ENCODE peak calls at places on chromosomes 11 and 22, in ten cellular contexts. T is islet precursor cell; H is hippocampal formation; L is fibroblast of pulmonary artery; K is NCI-H460; O is cardiac muscle cell; Q is neuronal stem cell; I is effector memory CD8-positive, alpha-beta T cell; N is foreskin fibroblast; R is stimulated activated CD8-positive, alpha-beta memory T cell treated with anti-CD3 and anti-CD28 coated beads, Interleukin-15, amount 100 ng/mL, for 1 hour. C is an unnamed sample.
A peak's percentile ranks its signal among the peaks of the same experiment; 100 is the strongest.

GRCh38 chr11:58739725-58740430 is 8.1 kb upstream of the GLYAT start:
- DNase-seq in T (no peak), H (no peak), L (no peak), K (no peak), O (no peak), Q (no peak), I (no peak), N (no peak), R (no peak), C (no peak)

GRCh38 chr22:50276143-50276542 is 6.0 kb upstream of the MAPK11 start:
- DNase-seq in T (no peak), H (peak; percentile 92), L (peak; percentile 67), K (no peak), O (peak; percentile 72), Q (no peak), I (peak; percentile 35), N (peak; percentile 75), R (no peak), C (peak; percentile 52)

GRCh38 chr11:9688716-9689511 is 25.0 kb downstream of the SWAP70 start:
- DNase-seq in T (peak; percentile 74), H (peak; percentile 41), L (peak; percentile 95), K (no peak), O (peak; percentile 78), Q (no peak), I (no peak), N (peak; percentile 88), R (no peak), C (no peak)

GRCh38 chr11:118223576-118223975 is 1.2 kb downstream of the JAML start:
- DNase-seq in T (no peak), H (no peak), L (no peak), K (no peak), O (no peak), Q (no peak), I (no peak), N (no peak), R (no peak), C (no peak)

GRCh38 chr22:50536231-50536630 is 6.4 kb upstream of the TYMP start:
- DNase-seq in T (no peak), H (no peak), L (no peak), K (no peak), O (no peak), Q (no peak), I (no peak), N (no peak), R (no peak), C (no peak)

GRCh38 chr22:40414838-40415505 is 44.6 kb downstream of the SGSM3 start:
- DNase-seq in T (no peak), H (no peak), L (no peak), K (no peak), O (no peak), Q (no peak), I (no peak), N (no peak), R (no peak), C (no peak)

GRCh38 chr11:117520201-117520600 is 192.5 kb downstream of the CEP164 start:
- DNase-seq in T (no peak), H (no peak), L (peak; percentile 10), K (no peak), O (peak; percentile 21), Q (no peak), I (no peak), N (peak; percentile 35), R (no peak), C (no peak)

GRCh38 chr22:33598821-33599220 is 321.5 kb downstream of the LARGE1 start:
- DNase-seq in T (no peak), H (no peak), L (no peak), K (no peak), O (no peak), Q (no peak), I (no peak), N (no peak), R (no peak), C (no peak)

GRCh38 chr22:45896153-45896951 is 80.6 kb downstream of the WNT7B start:
- DNase-seq in T (peak; percentile 93), H (no peak), L (no peak), K (no peak), O (no peak), Q (no peak), I (no peak), N (no peak), R (no peak), C (peak; percentile 76)

GRCh38 chr11:19232910-19233503 is 7.7 kb downstream of the E2F8 start:
- DNase-seq in T (peak; percentile 57), H (no peak), L (peak; percentile 88), K (no peak), O (peak; percentile 76), Q (no peak), I (no peak), N (peak; percentile 78), R (no peak), C (no peak)

GRCh38 chr22:44046485-44047141 is 22.5 kb downstream of the PARVB start:
- DNase-seq in T (no peak), H (no peak), L (no peak), K (no peak), O (no peak), Q (no peak), I (no peak), N (no peak), R (no peak), C (no peak)